ENCODE peak calls at places on chromosomes 12 and 14, in nine cellular contexts. V, M, H, I, L, G, Q, F and P are unnamed samples.

GRCh38 chr12:67220065-67220464 is 49.1 kb upstream of the CAND1 start:
- DNase-seq in V (no peak), M (no peak), H (no peak), I (peak; percentile 14), L (peak; percentile 23), G (no peak), Q (peak; percentile 30), F (no peak), P (peak; percentile 8)

GRCh38 chr12:26361964-26362363 is 166.6 kb downstream of the SSPN start:
- DNase-seq in V (no peak), M (no peak), H (no peak), I (no peak), L (no peak), G (no peak), Q (peak; percentile 7), F (no peak), P (no peak)

GRCh38 chr12:27193854-27194544 is 50.1 kb upstream of the STK38L start:
- DNase-seq in V (no peak), M (no peak), H (no peak), I (peak; percentile 28), L (no peak), G (peak; percentile 82), Q (peak; percentile 38), F (no peak), P (peak; percentile 83)

GRCh38 chr12:103800252-103800771 is 40.7 kb downstream of the NT5DC3 start:
- DNase-seq in V (no peak), M (no peak), H (peak; percentile 48), I (peak; percentile 80), L (peak; percentile 84), G (peak; percentile 81), Q (peak; percentile 72), F (no peak), P (peak; percentile 87)

GRCh38 chr12:67919406-67919805 is 69.8 kb upstream of the IFNG-AS1 start:
- DNase-seq in V (no peak), M (no peak), H (no peak), I (no peak), L (no peak), G (no peak), Q (no peak), F (no peak), P (no peak)

GRCh38 chr12:132159555-132160003 is 15.3 kb downstream of the NOC4L start:
- DNase-seq in V (peak; percentile 33), M (peak; percentile 71), H (no peak), I (no peak), L (no peak), G (peak; percentile 43), Q (no peak), F (peak; percentile 57), P (no peak)

GRCh38 chr14:98175881-98176280 is 1096.1 kb downstream of the BCL11B start:
- DNase-seq in V (no peak), M (no peak), H (no peak), I (no peak), L (no peak), G (no peak), Q (no peak), F (no peak), P (no peak)

GRCh38 chr12:119692410-119692809 is 24.5 kb downstream of the PRKAB1 start:
- DNase-seq in V (no peak), M (no peak), H (no peak), I (no peak), L (peak; percentile 22), G (no peak), Q (no peak), F (no peak), P (no peak)

GRCh38 chr12:5756443-5756842 is 188.6 kb downstream of the ANO2 start:
- DNase-seq in V (no peak), M (no peak), H (no peak), I (no peak), L (no peak), G (no peak), Q (no peak), F (no peak), P (peak; percentile 25)

GRCh38 chr12:81257952-81258551 is 180.2 kb downstream of the ACSS3 start:
- DNase-seq in V (no peak), M (no peak), H (no peak), I (no peak), L (peak; percentile 84), G (no peak), Q (peak; percentile 50), F (no peak), P (no peak)

GRCh38 chr12:53840316-53840715 is 88.5 kb upstream of the CISTR start:
- DNase-seq in V (no peak), M (no peak), H (no peak), I (no peak), L (no peak), G (no peak), Q (no peak), F (no peak), P (no peak)

GRCh38 chr12:51823875-51824565 is 24.5 kb downstream of the FIGNL2 start:
- DNase-seq in V (no peak), M (no peak), H (no peak), I (peak; percentile 76), L (peak; percentile 82), G (no peak), Q (peak; percentile 82), F (no peak), P (no peak)

GRCh38 chr12:51953925-51954324 is 2.4 kb downstream of the ACVR1B start:
- DNase-seq in V (no peak), M (no peak), H (no peak), I (no peak), L (no peak), G (no peak), Q (no peak), F (no peak), P (no peak)

GRCh38 chr12:40152783-40153383 is 47.0 kb upstream of the SLC2A13 start:
- DNase-seq in V (no peak), M (no peak), H (peak; percentile 52), I (peak; percentile 41), L (peak; percentile 73), G (peak; percentile 51), Q (peak; percentile 65), F (no peak), P (peak; percentile 17)

GRCh38 chr12:46390881-46391280 is 18.3 kb upstream of the SLC38A2 start:
- DNase-seq in V (no peak), M (no peak), H (no peak), I (no peak), L (peak; percentile 43), G (no peak), Q (no peak), F (no peak), P (no peak)

GRCh38 chr14:82537831-82538230 is 1004.2 kb upstream of the SEL1L start:
- DNase-seq in V (no peak), M (no peak), H (no peak), I (no peak), L (no peak), G (no peak), Q (no peak), F (no peak), P (no peak)

GRCh38 chr14:106051790-106052189 is 525.4 kb downstream of the TMEM121 start:
- DNase-seq in V (no peak), M (no peak), H (no peak), I (no peak), L (no peak), G (no peak), Q (no peak), F (no peak), P (no peak)

GRCh38 chr14:106058342-106058741 is 532.0 kb downstream of the TMEM121 start:
- DNase-seq in V (no peak), M (no peak), H (no peak), I (no peak), L (no peak), G (no peak), Q (no peak), F (no peak), P (no peak)

GRCh38 chr14:106060576-106060975 is 534.2 kb downstream of the TMEM121 start:
- DNase-seq in V (no peak), M (no peak), H (no peak), I (no peak), L (no peak), G (no peak), Q (no peak), F (no peak), P (no peak)

DNA sequence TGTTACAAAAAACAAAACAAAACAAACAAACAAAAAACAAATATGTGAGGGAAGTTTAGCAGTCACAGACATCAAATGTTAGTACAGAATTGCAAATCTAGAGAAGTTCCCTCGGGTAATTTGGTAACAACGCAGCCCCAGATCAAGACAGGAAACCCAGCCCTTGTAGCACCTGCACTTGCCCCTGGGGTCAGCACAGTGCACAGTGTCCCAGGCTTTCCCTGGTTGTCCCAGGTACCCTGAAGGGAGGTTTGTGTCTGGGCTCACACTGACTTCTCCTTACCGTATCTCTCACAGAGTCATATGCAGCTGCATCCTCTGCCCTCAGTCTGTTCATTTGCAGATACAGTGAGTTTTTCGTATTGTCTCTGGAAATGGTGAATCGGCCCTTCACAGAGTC is 528.9 kb downstream of the TMEM121 start:
- DNase-seq in V (no peak), M (no peak), H (no peak), I (no peak), L (no peak), G (no peak), Q (no peak), F (no peak), P (no peak)
- H3K27me3 ChIP-seq in V (no peaks in the 10 kb centered on the region), M (peaks cover 27% of the 10 kb centered on the region), H (peaks cover 4% of the 10 kb centered on the region), I (no peaks in the 10 kb centered on the region), L (peaks cover 75% of the 10 kb centered on the region), G (peaks cover 6% of the 10 kb centered on the region), Q (no peaks in the 10 kb centered on the region), F (peaks cover 11% of the 10 kb centered on the region), P (no peaks in the 10 kb centered on the region)

GRCh38 chr14:49584058-49584457 is 2.1 kb downstream of the RPS29 start:
- DNase-seq in V (no peak), M (no peak), H (no peak), I (no peak), L (no peak), G (no peak), Q (no peak), F (no peak), P (no peak)
- H3K4me3 ChIP-seq in V (peak overlapping the region; percentile 98), M (no peak overlapping the region), H (peak overlapping the region; percentile 91), I (no peak overlapping the region), L (peak overlapping the region; percentile 76), G (no peak overlapping the region), Q (peak overlapping the region; percentile 57), F (peak overlapping the region; percentile 9), P (peak overlapping the region; percentile 90)

GRCh38 chr14:104553166-104554087 is 26.1 kb upstream of the C14orf180 start:
- DNase-seq in V (no peak), M (peak; percentile 52), H (peak; percentile 41), I (peak; percentile 7), L (no peak), G (peak; percentile 35), Q (no peak), F (peak; percentile 51), P (no peak)
- H3K27me3 ChIP-seq in V (no peaks in the 10 kb centered on the region), M (peaks cover 73% of the 10 kb centered on the region), H (peaks cover 31% of the 10 kb centered on the region), I (no peaks in the 10 kb centered on the region), L (no peaks in the 10 kb centered on the region), G (no peaks in the 10 kb centered on the region), Q (no peaks in the 10 kb centered on the region), F (peaks cover 23% of the 10 kb centered on the region), P (no peaks in the 10 kb centered on the region)

DNA sequence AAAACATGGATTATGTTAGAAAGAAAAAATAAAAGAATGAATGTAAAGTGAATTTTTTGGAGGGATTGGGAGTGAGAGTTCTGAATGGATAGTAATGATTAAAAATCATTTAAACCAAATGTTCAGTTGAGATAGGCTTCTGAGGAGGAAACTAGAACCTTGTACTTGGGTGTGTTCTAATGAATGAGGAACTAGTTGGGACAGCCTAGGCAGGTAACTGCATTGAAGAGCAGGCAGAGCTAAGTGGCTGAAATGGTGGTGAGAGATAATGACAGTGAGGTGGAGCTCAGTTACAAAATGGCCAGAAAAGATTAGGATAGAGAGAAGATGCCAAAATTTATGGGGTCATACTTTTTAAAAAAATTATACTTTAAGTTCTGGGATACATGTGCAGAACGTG is 132.9 kb downstream of the ATP23 start:
- DNase-seq in V (no peak), M (no peak), H (no peak), I (no peak), L (no peak), G (no peak), Q (no peak), F (no peak), P (no peak)
- H3K4me3 ChIP-seq in V (no peak overlapping the region), M (no peak overlapping the region), H (no peak overlapping the region), I (no peak overlapping the region), L (no peak overlapping the region), G (no peak overlapping the region), Q (no peak overlapping the region), F (no peak overlapping the region), P (no peak overlapping the region)